ENCODE peak calls at places on chromosomes 7 and 10, in ten cellular contexts. V is AG04450, M is Peyer's patch, E is left ventricle myocardium inferior, D is PC-3, J is fibroblast of lung, P is esophagus squamous epithelium, Y is SK-N-MC, O is pancreas, H is colonic mucosa. G is an unnamed sample.

GRCh38 chr10:21750424-21750823 is 216.4 kb downstream of the MLLT10 start:
- DNase-seq in V (no peak), M (no peak), O (no peak), D (peak; percentile 73), J (no peak), Y (no peak), P (no peak), H (no peak), E (no peak), G (no peak)

GRCh38 chr10:122648599-122649428 is 50.8 kb downstream of the C10orf120 start:
- DNase-seq in O (peak; percentile 72), J (peak; percentile 6), P (no peak), D (peak; percentile 50), V (peak; percentile 2), Y (no peak), M (peak; percentile 71), E (peak; percentile 57), H (peak; percentile 31), G (no peak)

GRCh38 chr7:33334349-33334748 is 205.0 kb downstream of the BBS9 start:
- DNase-seq in P (no peak), O (no peak), J (peak; percentile 23), H (no peak), D (peak; percentile 58), E (no peak), Y (no peak), M (no peak), V (no peak), G (no peak)

GRCh38 chr10:70880077-70880534 is 8.3 kb downstream of the PCBD1 start:
- DNase-seq in M (peak; percentile 74), Y (peak; percentile 28), H (peak; percentile 86), J (peak; percentile 64), V (peak; percentile 38), E (peak; percentile 62), P (no peak), D (peak; percentile 95), O (peak; percentile 74), G (peak; percentile 59)

GRCh38 chr10:62779487-62780248 is 24.9 kb upstream of the ADO start:
- DNase-seq in P (no peak), V (no peak), H (peak; percentile 27), E (no peak), J (peak; percentile 16), D (peak; percentile 92), Y (peak; percentile 14), O (no peak), M (no peak), G (peak; percentile 85)

GRCh38 chr7:2082357-2083038 is 150.2 kb downstream of the MAD1L1 start:
- DNase-seq in J (peak; percentile 88), O (no peak), P (no peak), H (no peak), D (no peak), Y (no peak), M (no peak), V (peak; percentile 59), E (no peak), G (no peak)

GRCh38 chr7:132112632-132113031 is 463.6 kb downstream of the PLXNA4 start:
- DNase-seq in O (no peak), V (no peak), D (no peak), E (no peak), M (no peak), P (no peak), Y (no peak), H (no peak), J (no peak), G (no peak)

GRCh38 chr10:72952189-72952900 is 2.3 kb downstream of the PLA2G12B start:
- DNase-seq in P (no peak), V (no peak), O (no peak), D (peak; percentile 53), E (no peak), J (no peak), M (no peak), H (no peak), Y (no peak), G (no peak)

DNA sequence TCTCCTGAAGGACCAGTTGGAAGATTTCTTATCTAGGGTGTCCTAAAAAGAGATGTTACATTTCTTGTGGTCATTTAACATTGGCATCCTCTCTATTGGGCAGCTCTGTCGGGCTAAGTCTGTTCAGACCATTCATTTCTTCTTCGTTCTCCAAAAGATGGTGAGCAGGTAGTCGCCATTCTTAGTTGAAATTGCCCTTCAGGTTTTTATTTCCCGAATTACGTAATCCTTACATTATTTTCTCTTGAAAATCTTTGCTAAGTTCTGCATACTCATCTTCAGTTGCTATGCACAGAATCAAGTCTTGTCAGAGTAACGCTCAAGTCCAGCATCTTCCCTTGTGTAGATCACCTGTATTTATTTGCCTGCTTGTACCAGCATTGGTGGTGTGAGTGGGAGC is 53.6 kb downstream of the DAGLB start:
- DNase-seq in O (no peak), V (no peak), Y (no peak), D (no peak), H (no peak), J (no peak), E (no peak), P (no peak), M (no peak), G (no peak)
- H3K27ac ChIP-seq in O (no peak overlapping the region), V (no peak overlapping the region), Y (no peak overlapping the region), D (peak overlapping the region; percentile 98), H (peak overlapping the region; percentile 86), J (peak overlapping the region; percentile 77), E (peak overlapping the region; percentile 91), P (peak overlapping the region; percentile 76), M (peak overlapping the region; percentile 88), G (no peak overlapping the region)

DNA sequence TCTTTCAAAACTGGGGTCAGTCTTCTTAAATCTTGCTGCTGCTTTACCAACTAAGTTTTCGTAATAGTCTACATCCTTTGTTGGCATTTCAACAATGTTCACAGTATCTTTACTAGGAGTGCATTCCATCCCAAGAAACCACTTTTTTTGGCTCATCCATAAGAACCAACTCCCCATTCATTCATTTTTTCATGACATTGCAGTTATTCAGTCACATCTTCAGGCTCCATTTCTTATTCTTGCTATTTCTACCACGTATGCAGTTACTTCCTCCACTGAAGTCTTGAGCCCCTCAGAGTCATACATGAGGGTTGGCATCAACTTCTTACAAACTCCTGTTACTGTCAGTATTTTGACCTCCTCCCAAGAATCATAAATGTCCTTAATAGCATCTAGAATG is 392.3 kb downstream of the DGKB start:
- DNase-seq in Y (no peak), M (no peak), J (no peak), O (no peak), E (no peak), D (no peak), V (no peak), P (no peak), H (no peak), G (no peak)
- H3K9me3 ChIP-seq in Y (no peaks in the 10 kb centered on the region), M (no peaks in the 10 kb centered on the region), J (no peaks in the 10 kb centered on the region), O (no peaks in the 10 kb centered on the region), E (peaks cover 26% of the 10 kb centered on the region), D (no peaks in the 10 kb centered on the region), V (peaks cover 3% of the 10 kb centered on the region), P (no peaks in the 10 kb centered on the region), H (no peaks in the 10 kb centered on the region), G (no peaks in the 10 kb centered on the region)

GRCh38 chr7:137476937-137477336 is 133.4 kb upstream of the PTN start:
- DNase-seq in O (no peak), V (no peak), J (peak; percentile 89), E (no peak), Y (no peak), P (no peak), M (no peak), H (no peak), D (no peak), G (no peak)

GRCh38 chr7:137480401-137480800 is 136.9 kb upstream of the PTN start:
- DNase-seq in H (no peak), J (no peak), V (no peak), P (no peak), O (no peak), E (no peak), M (no peak), D (no peak), Y (no peak), G (no peak)

GRCh38 chr7:137482466-137482865 is 138.9 kb upstream of the PTN start:
- DNase-seq in V (no peak), O (no peak), P (no peak), J (peak; percentile 72), Y (no peak), D (no peak), M (no peak), E (no peak), H (no peak), G (no peak)

GRCh38 chr7:137484326-137484725 is 140.8 kb upstream of the PTN start:
- DNase-seq in D (no peak), O (no peak), V (no peak), P (no peak), H (no peak), Y (no peak), J (peak; percentile 73), E (no peak), M (no peak), G (no peak)

GRCh38 chr7:137480824-137481365 is 137.4 kb upstream of the PTN start:
- DNase-seq in E (no peak), P (no peak), Y (peak; percentile 24), J (no peak), V (no peak), H (no peak), M (no peak), D (no peak), O (no peak), G (no peak)
- H3K27ac ChIP-seq in E (no peak overlapping the region), P (no peak overlapping the region), Y (no peak overlapping the region), J (no peak overlapping the region), V (no peak overlapping the region), H (no peak overlapping the region), M (no peak overlapping the region), D (no peak overlapping the region), O (no peak overlapping the region), G (no peak overlapping the region)

GRCh38 chr7:157528785-157529341 is 192.1 kb downstream of the DNAJB6 start:
- DNase-seq in H (no peak), E (no peak), Y (no peak), O (no peak), V (no peak), P (no peak), D (no peak), M (no peak), J (no peak), G (no peak)

GRCh38 chr7:157527235-157527634 is 190.4 kb downstream of the DNAJB6 start:
- DNase-seq in M (no peak), P (no peak), J (no peak), Y (no peak), E (no peak), O (no peak), H (no peak), V (no peak), D (no peak), G (no peak)

GRCh38 chr7:157527686-157528085 is 190.9 kb downstream of the DNAJB6 start:
- DNase-seq in H (no peak), J (no peak), P (no peak), V (no peak), E (no peak), D (no peak), M (peak; percentile 16), Y (no peak), O (no peak), G (no peak)

GRCh38 chr7:157532068-157532467 is 195.3 kb downstream of the DNAJB6 start:
- DNase-seq in D (no peak), M (no peak), P (no peak), E (no peak), O (no peak), H (no peak), Y (no peak), V (no peak), J (no peak), G (no peak)

DNA sequence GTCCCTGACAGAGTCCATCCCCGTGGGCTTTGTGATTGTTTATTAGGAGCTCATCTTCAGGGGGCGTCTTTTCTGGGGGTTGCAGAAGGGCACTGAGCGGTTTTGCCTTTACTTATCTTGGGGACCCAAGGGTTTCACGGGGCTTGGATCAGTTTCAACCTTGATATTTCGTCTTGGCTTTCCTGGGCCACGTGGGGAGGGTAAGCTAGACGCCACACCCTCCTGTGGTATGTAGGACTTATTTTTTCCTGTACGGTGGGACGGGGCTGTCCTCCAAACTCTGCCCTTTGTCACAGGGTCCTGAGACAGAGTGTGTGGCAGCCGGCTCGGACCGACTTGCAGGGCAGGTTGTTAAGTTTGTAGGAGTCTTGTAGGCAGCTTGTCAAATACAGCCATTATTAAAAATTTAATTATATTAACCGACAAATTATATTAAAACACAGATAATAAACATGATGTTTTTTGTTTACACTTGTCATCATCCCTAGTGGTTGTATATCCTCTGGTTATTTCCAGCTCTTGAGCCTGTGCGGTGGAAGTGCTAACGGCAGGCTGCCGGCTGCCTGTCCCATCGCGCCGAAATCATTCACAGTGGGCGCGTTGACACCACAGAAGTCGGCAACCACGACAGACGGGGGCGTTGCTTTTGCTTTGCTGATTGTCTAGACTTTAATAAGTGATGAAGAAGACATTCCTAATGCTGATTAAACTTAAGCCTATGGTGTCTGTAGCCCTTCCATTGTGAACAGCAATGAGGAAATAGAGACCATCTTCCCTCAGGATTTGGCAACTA is 193.2 kb downstream of the DNAJB6 start:
- DNase-seq in E (no peak), M (peak; percentile 34), H (no peak), V (no peak), O (no peak), Y (no peak), D (no peak), P (no peak), J (no peak), G (no peak)
- H3K9me3 ChIP-seq in E (peaks cover 52% of the 10 kb centered on the region), M (no peaks in the 10 kb centered on the region), H (no peaks in the 10 kb centered on the region), V (peaks cover 53% of the 10 kb centered on the region), O (no peaks in the 10 kb centered on the region), Y (no peaks in the 10 kb centered on the region), D (no peaks in the 10 kb centered on the region), P (peaks cover 17% of the 10 kb centered on the region), J (no peaks in the 10 kb centered on the region), G (no peaks in the 10 kb centered on the region)